ENCODE peak calls at places on chromosomes 16 and 17, in nine cellular contexts. U is GM13976, T is thoracic aorta, Q is nephron progenitor cell, B is astrocyte of the cerebellum, M is left ventricle myocardium inferior, L is endothelial cell of umbilical vein, H is fibroblast of pulmonary artery, S is upper lobe of right lung. A is an unnamed sample.

GRCh38 chr17:35119370-35120185 is at the start of gene RAD51D:
- DNase-seq in U (peak; percentile 94), T (no peak), Q (peak; percentile 86), B (peak; percentile 19), M (peak; percentile 77), L (peak; percentile 75), H (peak; percentile 66), S (peak; percentile 89), A (no peak)

GRCh38 chr17:50545306-50545705 is 1.7 kb upstream of the SPATA20 start:
- DNase-seq in U (no peak), T (no peak), Q (no peak), B (no peak), M (no peak), L (no peak), H (no peak), S (no peak), A (no peak)

GRCh38 chr17:68428498-68429172 is 28.7 kb downstream of the WIPI1 start:
- DNase-seq in U (no peak), T (no peak), Q (no peak), B (no peak), M (no peak), L (no peak), H (no peak), S (no peak), A (no peak)

GRCh38 chr17:6753565-6753964 is 2.3 kb upstream of the XAF1 start:
- DNase-seq in U (no peak), T (no peak), Q (no peak), B (no peak), M (no peak), L (peak; percentile 74), H (peak; percentile 17), S (no peak), A (no peak)

GRCh38 chr17:43940630-43941029 is 1.6 kb downstream of the PPY start:
- DNase-seq in U (no peak), T (no peak), Q (peak; percentile 80), B (no peak), M (no peak), L (peak; percentile 16), H (peak; percentile 39), S (no peak), A (no peak)

GRCh38 chr16:14640538-14640937 is 7.8 kb downstream of the BFAR start:
- DNase-seq in U (no peak), T (no peak), Q (no peak), B (no peak), M (no peak), L (no peak), H (no peak), S (no peak), A (no peak)

GRCh38 chr17:17994271-17994670 is 21.6 kb downstream of the DRC3 start:
- DNase-seq in U (no peak), T (no peak), Q (peak; percentile 43), B (no peak), M (peak; percentile 31), L (peak; percentile 31), H (peak; percentile 33), S (no peak), A (no peak)

GRCh38 chr16:87169509-87169985 is 147.6 kb downstream of the C16orf95 start:
- DNase-seq in U (no peak), T (no peak), Q (no peak), B (no peak), M (no peak), L (no peak), H (no peak), S (no peak), A (no peak)

GRCh38 chr17:83025636-83026280 is 53.7 kb upstream of the METRNL start:
- DNase-seq in U (no peak), T (no peak), Q (no peak), B (no peak), M (no peak), L (no peak), H (no peak), S (no peak), A (no peak)

GRCh38 chr17:28737316-28737715 is 6.5 kb upstream of the TRAF4 start:
- DNase-seq in U (no peak), T (no peak), Q (no peak), B (no peak), M (no peak), L (no peak), H (no peak), S (no peak), A (no peak)

GRCh38 chr17:50130778-50131317 is 888 bp upstream of the SAMD14 start:
- DNase-seq in U (no peak), T (no peak), Q (no peak), B (no peak), M (no peak), L (no peak), H (no peak), S (no peak), A (no peak)

GRCh38 chr17:79991924-79992656 is 43.6 kb downstream of the TBC1D16 start:
- DNase-seq in U (no peak), T (no peak), Q (no peak), B (no peak), M (peak; percentile 57), L (no peak), H (no peak), S (no peak), A (no peak)

GRCh38 chr17:2814499-2815341 is 18.5 kb downstream of the RAP1GAP2 start:
- DNase-seq in U (peak; percentile 51), T (no peak), Q (no peak), B (no peak), M (no peak), L (no peak), H (no peak), S (no peak), A (no peak)

GRCh38 chr17:65173284-65173793 is 36.2 kb downstream of the RGS9 start:
- DNase-seq in U (no peak), T (no peak), Q (no peak), B (no peak), M (no peak), L (peak; percentile 54), H (peak; percentile 88), S (no peak), A (no peak)

GRCh38 chr16:87443964-87444363 is 48.9 kb downstream of the ZCCHC14 start:
- DNase-seq in U (no peak), T (no peak), Q (no peak), B (no peak), M (no peak), L (no peak), H (no peak), S (no peak), A (no peak)

GRCh38 chr17:68514809-68515208 is 2.6 kb downstream of the PRKAR1A start:
- DNase-seq in U (no peak), T (no peak), Q (no peak), B (no peak), M (no peak), L (peak; percentile 86), H (peak; percentile 93), S (no peak), A (no peak)

GRCh38 chr16:82059161-82059982 is 24.3 kb downstream of the HSD17B2 start:
- DNase-seq in U (no peak), T (no peak), Q (no peak), B (no peak), M (no peak), L (no peak), H (no peak), S (no peak), A (no peak)

GRCh38 chr17:33642002-33642401 is 348.9 kb upstream of the ASIC2 start:
- DNase-seq in U (no peak), T (no peak), Q (no peak), B (no peak), M (no peak), L (no peak), H (no peak), S (no peak), A (no peak)

GRCh38 chr17:13027246-13027645 is 9.4 kb upstream of the ELAC2 start:
- DNase-seq in U (no peak), T (no peak), Q (no peak), B (no peak), M (no peak), L (no peak), H (no peak), S (no peak), A (no peak)

GRCh38 chr16:765488-765865 is 4.9 kb downstream of the MSLN start:
- DNase-seq in U (no peak), T (no peak), Q (no peak), B (no peak), M (no peak), L (no peak), H (no peak), S (peak; percentile 62), A (no peak)

GRCh38 chr17:41728056-41728455 is 6.4 kb downstream of the HAP1 start:
- DNase-seq in U (no peak), T (no peak), Q (no peak), B (no peak), M (no peak), L (no peak), H (no peak), S (no peak), A (no peak)

GRCh38 chr16:27972500-27972899 is 91.0 kb downstream of the GSG1L start:
- DNase-seq in U (peak; percentile 72), T (no peak), Q (peak; percentile 30), B (no peak), M (no peak), L (peak; percentile 49), H (peak; percentile 36), S (peak; percentile 21), A (no peak)
- TF ChIP-seq CTCF in U (peak; percentile 60), T (peak; percentile 58), Q (peak; percentile 61), B (peak; percentile 50), M (peak; percentile 64), L (peak; percentile 55), H (peak; percentile 56), S (peak; percentile 48), A (peak; percentile 43)

GRCh38 chr17:1661045-1661444 is 11.4 kb upstream of the RILP start:
- DNase-seq in U (no peak), T (no peak), Q (no peak), B (no peak), M (no peak), L (no peak), H (no peak), S (no peak), A (no peak)
- TF ChIP-seq CTCF in U (no peak), T (no peak), Q (no peak), B (no peak), M (no peak), L (no peak), H (no peak), S (no peak), A (no peak)

GRCh38 chr17:27343294-27343693 is 49.4 kb downstream of the WSB1 start:
- DNase-seq in U (no peak), T (no peak), Q (no peak), B (peak; percentile 71), M (no peak), L (no peak), H (no peak), S (no peak), A (no peak)
- TF ChIP-seq CTCF in U (no peak), T (no peak), Q (no peak), B (no peak), M (no peak), L (no peak), H (no peak), S (no peak), A (no peak)

DNA sequence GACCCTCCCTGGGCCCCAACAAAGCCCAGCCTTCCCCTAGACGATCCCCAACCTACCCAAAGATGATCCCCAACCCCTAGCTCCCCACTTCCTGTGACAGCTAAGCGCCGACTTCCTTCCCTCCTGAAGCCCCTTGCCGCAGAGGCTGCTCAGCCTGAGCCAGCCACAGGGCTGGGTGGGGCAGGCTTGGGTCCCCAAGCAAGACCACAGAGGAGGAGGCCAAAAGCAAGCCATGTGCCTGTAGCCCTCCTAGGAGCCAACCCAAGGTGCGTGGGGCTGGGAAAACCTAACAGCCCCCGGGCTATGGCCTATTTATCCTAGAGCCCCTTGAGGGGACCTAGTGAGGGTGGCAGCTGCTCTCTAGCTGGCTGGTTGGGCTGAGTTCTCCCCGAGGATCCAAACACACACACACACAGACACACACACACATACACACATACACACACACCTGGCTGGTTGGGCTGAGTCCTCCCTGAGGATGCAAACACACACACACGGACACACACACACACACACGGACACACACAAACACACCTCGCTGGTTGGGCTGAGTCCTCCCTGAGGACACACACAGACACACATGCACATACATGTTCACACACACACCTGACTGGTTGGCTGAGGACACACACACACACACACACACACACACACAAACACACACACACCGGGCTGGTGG is 4.8 kb downstream of the ARRB2 start:
- DNase-seq in U (peak; percentile 61), T (no peak), Q (no peak), B (no peak), M (no peak), L (no peak), H (no peak), S (no peak), A (no peak)
- TF ChIP-seq CTCF in U (no peak), T (no peak), Q (no peak), B (no peak), M (no peak), L (no peak), H (no peak), S (no peak), A (no peak)

A was measured in AG09319.